ENCODE peak calls at places on chromosomes 6 and 20, in five cellular contexts. T, J, I, P and A are unnamed samples.

GRCh38 chr20:49286689-49287551 is 9.1 kb upstream of the ZNFX1 start:
- DNase-seq in T (peak; percentile 72), J (peak; percentile 86), I (no peak), P (no peak), A (peak; percentile 28)

GRCh38 chr6:10312445-10312844 is 102.4 kb downstream of the TFAP2A start:
- DNase-seq in T (no peak), J (no peak), I (no peak), P (no peak), A (no peak)

GRCh38 chr6:158172001-158172400 is 3.9 kb downstream of the GTF2H5 start:
- DNase-seq in T (no peak), J (no peak), I (no peak), P (no peak), A (no peak)

GRCh38 chr6:22755605-22756004 is 186.2 kb downstream of the HDGFL1 start:
- DNase-seq in T (no peak), J (no peak), I (no peak), P (no peak), A (no peak)

GRCh38 chr6:73657201-73657600 is 3.4 kb upstream of the SLC17A5 start:
- DNase-seq in T (no peak), J (no peak), I (no peak), P (no peak), A (no peak)

GRCh38 chr6:38058022-38058421 is 238.5 kb downstream of the ZFAND3 start:
- DNase-seq in T (peak; percentile 37), J (no peak), I (no peak), P (no peak), A (peak; percentile 74)

GRCh38 chr6:93300661-93301060 is 118.7 kb downstream of the EPHA7 start:
- DNase-seq in T (no peak), J (no peak), I (no peak), P (no peak), A (no peak)

GRCh38 chr6:52539607-52540006 is 37.3 kb downstream of the TRAM2 start:
- DNase-seq in T (no peak), J (no peak), I (no peak), P (no peak), A (peak; percentile 78)

GRCh38 chr20:44743080-44743701 is 2.5 kb upstream of the KCNK15 start:
- DNase-seq in T (no peak), J (no peak), I (no peak), P (no peak), A (no peak)

GRCh38 chr20:18428490-18429173 is 38.2 kb downstream of the DZANK1 start:
- DNase-seq in T (peak; percentile 82), J (no peak), I (no peak), P (no peak), A (peak; percentile 65)

GRCh38 chr20:50519036-50519780 is 9.0 kb downstream of the PTPN1 start:
- DNase-seq in T (no peak), J (no peak), I (no peak), P (no peak), A (no peak)

GRCh38 chr6:133241088-133241900 is at the start of gene EYA4:
- DNase-seq in T (no peak), J (no peak), I (no peak), P (peak; percentile 52), A (no peak)

GRCh38 chr6:33755070-33755869 is 8.6 kb upstream of the IP6K3 start:
- DNase-seq in T (no peak), J (no peak), I (no peak), P (no peak), A (no peak)

GRCh38 chr6:33757113-33757512 is 10.4 kb upstream of the IP6K3 start:
- DNase-seq in T (no peak), J (no peak), I (no peak), P (no peak), A (no peak)

GRCh38 chr6:33757906-33758305 is 11.2 kb upstream of the IP6K3 start:
- DNase-seq in T (no peak), J (no peak), I (no peak), P (no peak), A (no peak)

GRCh38 chr6:33758807-33759206 is 12.1 kb upstream of the IP6K3 start:
- DNase-seq in T (no peak), J (peak; percentile 27), I (no peak), P (no peak), A (no peak)

DNA sequence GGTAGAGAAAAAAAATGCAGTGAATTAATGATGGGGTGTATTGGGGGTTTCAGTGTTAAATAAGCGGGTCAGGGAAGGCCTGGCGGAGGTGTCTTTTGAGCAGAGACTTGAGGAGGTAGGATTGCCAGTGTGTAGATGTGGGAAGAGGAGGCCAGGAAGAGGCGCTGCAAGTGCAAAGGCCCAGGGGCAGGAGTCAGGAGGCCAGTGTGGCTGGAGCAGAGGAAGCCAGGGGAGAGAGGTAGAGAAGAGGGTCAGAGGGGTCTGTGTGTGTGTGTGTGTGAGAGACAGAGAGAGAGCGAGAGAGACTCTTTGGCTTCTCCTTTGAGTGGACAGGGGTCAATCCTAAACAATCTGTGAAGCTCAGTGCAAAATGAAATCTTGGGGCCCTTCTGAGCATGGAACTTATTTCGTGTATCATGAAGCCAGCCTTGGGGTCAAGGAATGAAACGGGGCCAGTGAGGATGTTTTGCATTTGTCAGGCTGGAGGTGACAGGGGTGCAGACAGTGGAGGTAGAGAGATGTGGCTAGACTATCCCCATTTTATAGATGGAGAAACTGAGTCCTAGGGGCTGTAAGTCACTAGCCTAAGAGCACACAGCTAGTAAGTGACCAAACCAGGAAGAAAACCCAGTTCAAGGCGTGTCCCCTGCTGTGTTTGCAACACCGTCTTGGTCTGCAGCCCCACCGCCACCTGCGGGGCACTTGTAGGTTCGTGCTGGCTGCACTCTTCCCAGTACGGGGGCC is 9.7 kb upstream of the IP6K3 start:
- DNase-seq in T (no peak), J (no peak), I (no peak), P (no peak), A (no peak)
- H3K4me3 ChIP-seq in T (no peak overlapping the region), J (no peak overlapping the region), I (no peak overlapping the region), P (no peak overlapping the region), A (no peak overlapping the region)

GRCh38 chr6:28589234-28589951 is 63.7 kb downstream of the GPX5 start:
- DNase-seq in T (peak; percentile 23), J (peak; percentile 76), I (peak; percentile 78), P (peak; percentile 70), A (peak; percentile 87)
- H3K4me3 ChIP-seq in T (no peak overlapping the region), J (peak overlapping the region; percentile 3), I (peak overlapping the region; percentile 41), P (peak overlapping the region; percentile 28), A (peak overlapping the region; percentile 45)

GRCh38 chr20:37526839-37527637 is 638 bp downstream of the BLCAP start:
- DNase-seq in T (peak; percentile 62), J (no peak), I (no peak), P (peak; percentile 65), A (peak; percentile 68)

GRCh38 chr20:37526238-37526838 is 1.3 kb downstream of the BLCAP start:
- DNase-seq in T (peak; percentile 55), J (peak; percentile 60), I (no peak), P (peak; percentile 66), A (peak; percentile 47)

GRCh38 chr20:37524221-37524700 is 3.2 kb downstream of the NNAT start:
- DNase-seq in T (peak; percentile 82), J (peak; percentile 78), I (no peak), P (no peak), A (no peak)

GRCh38 chr20:37524859-37525708 is 2.6 kb downstream of the BLCAP start:
- DNase-seq in T (peak; percentile 67), J (no peak), I (no peak), P (no peak), A (no peak)

GRCh38 chr20:37525810-37526209 is 1.9 kb downstream of the BLCAP start:
- DNase-seq in T (peak; percentile 30), J (no peak), I (no peak), P (no peak), A (no peak)
- H3K4me3 ChIP-seq in T (peak overlapping the region; percentile 95), J (peak overlapping the region; percentile 92), I (peak overlapping the region; percentile 95), P (peak overlapping the region; percentile 79), A (peak overlapping the region; percentile 97)

GRCh38 chr6:110471966-110472365 is 4.4 kb downstream of the SLC22A16 start:
- DNase-seq in T (no peak), J (no peak), I (no peak), P (no peak), A (no peak)

GRCh38 chr6:110472739-110473138 is 3.7 kb downstream of the SLC22A16 start:
- DNase-seq in T (no peak), J (no peak), I (no peak), P (no peak), A (no peak)

GRCh38 chr6:110474500-110474899 is 1.9 kb downstream of the SLC22A16 start:
- DNase-seq in T (no peak), J (no peak), I (no peak), P (no peak), A (no peak)

GRCh38 chr6:110475255-110475654 is 1.2 kb downstream of the SLC22A16 start:
- DNase-seq in T (no peak), J (no peak), I (no peak), P (no peak), A (peak; percentile 21)

GRCh38 chr6:110476046-110476849 is at the start of gene SLC22A16:
- DNase-seq in T (no peak), J (no peak), I (no peak), P (no peak), A (no peak)
- H3K4me3 ChIP-seq in T (peak within 1 kb of the TSS; percentile 25), J (no peak within 1 kb of the TSS), I (peak within 1 kb of the TSS; percentile 36), P (no peak within 1 kb of the TSS), A (peak within 1 kb of the TSS; percentile 28)

GRCh38 chr6:167951781-167952511 is 45.5 kb upstream of the KIF25 start:
- DNase-seq in T (no peak), J (no peak), I (no peak), P (no peak), A (no peak)
- H3K4me3 ChIP-seq in T (no peak overlapping the region), J (no peak overlapping the region), I (no peak overlapping the region), P (no peak overlapping the region), A (no peak overlapping the region)

GRCh38 chr6:6912841-6913240 is 194.9 kb upstream of the RREB1 start:
- DNase-seq in T (no peak), J (no peak), I (no peak), P (no peak), A (no peak)

GRCh38 chr6:6915813-6916547 is 191.8 kb upstream of the RREB1 start:
- DNase-seq in T (peak; percentile 37), J (no peak), I (peak; percentile 8), P (no peak), A (peak; percentile 64)

GRCh38 chr6:6916598-6916997 is 191.2 kb upstream of the RREB1 start:
- DNase-seq in T (no peak), J (no peak), I (no peak), P (no peak), A (no peak)

GRCh38 chr6:6913346-6913745 is 194.4 kb upstream of the RREB1 start:
- DNase-seq in T (no peak), J (no peak), I (no peak), P (no peak), A (no peak)

DNA sequence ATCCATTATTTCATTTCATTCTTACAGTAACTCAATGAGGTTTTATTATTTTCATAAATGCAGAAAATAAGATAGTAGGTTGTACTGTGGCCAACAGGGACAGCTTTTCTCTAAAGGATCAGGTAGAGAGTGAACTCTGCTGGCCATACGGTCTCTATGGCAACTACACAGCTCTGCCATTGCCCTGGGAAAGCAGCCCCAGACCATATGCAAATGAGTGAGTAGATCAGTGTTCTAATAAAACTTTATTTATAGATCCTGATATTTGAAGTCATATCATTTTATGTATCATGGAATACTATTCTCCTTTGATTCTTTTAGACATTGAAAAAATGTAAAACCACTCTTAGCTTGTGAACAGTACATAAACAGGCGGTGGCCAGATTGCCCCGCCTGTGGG is 192.5 kb upstream of the RREB1 start:
- DNase-seq in T (peak; percentile 20), J (peak; percentile 23), I (no peak), P (no peak), A (no peak)
- H3K4me3 ChIP-seq in T (peak overlapping the region; percentile 10), J (no peak overlapping the region), I (no peak overlapping the region), P (no peak overlapping the region), A (peak overlapping the region; percentile 36)